ENCODE peak calls at places on chromosomes 1 and 21, in five cellular contexts. K, E, S, W and D are unnamed samples.

GRCh38 chr1:53693361-53693760 is 45.6 kb downstream of the GLIS1 start:
- DNase-seq in K (no peak), E (no peak), S (no peak), W (no peak), D (no peak)

GRCh38 chr21:45998276-45998701 is 16.7 kb downstream of the COL6A1 start:
- DNase-seq in K (peak; percentile 17), E (no peak), S (no peak), W (no peak), D (no peak)

GRCh38 chr1:247246325-247247115 is 9.4 kb upstream of the VN1R5 start:
- DNase-seq in K (no peak), E (no peak), S (no peak), W (no peak), D (no peak)

GRCh38 chr1:226149806-226150205 is 36.7 kb downstream of the ACBD3 start:
- DNase-seq in K (no peak), E (no peak), S (no peak), W (no peak), D (no peak)

GRCh38 chr1:36300526-36300925 is 5.6 kb upstream of the SH3D21 start:
- DNase-seq in K (no peak), E (no peak), S (no peak), W (no peak), D (no peak)

GRCh38 chr1:118075116-118075515 is 109.9 kb downstream of the SPAG17 start:
- DNase-seq in K (no peak), E (no peak), S (no peak), W (no peak), D (no peak)

GRCh38 chr1:13775446-13775845 is 75.5 kb downstream of the PRDM2 start:
- DNase-seq in K (no peak), E (no peak), S (no peak), W (no peak), D (no peak)

GRCh38 chr1:51729824-51730284 is 113.0 kb downstream of the OSBPL9 start:
- DNase-seq in K (no peak), E (peak; percentile 21), S (no peak), W (no peak), D (no peak)

GRCh38 chr21:34625194-34625593 is 10.3 kb upstream of the RCAN1 start:
- DNase-seq in K (no peak), E (no peak), S (no peak), W (no peak), D (no peak)

GRCh38 chr1:151716771-151717631 is at the start of gene CELF3:
- DNase-seq in K (no peak), E (no peak), S (no peak), W (peak; percentile 16), D (no peak)

GRCh38 chr1:167697667-167698141 is 24.1 kb upstream of the MPZL1 start:
- DNase-seq in K (no peak), E (no peak), S (no peak), W (no peak), D (no peak)

GRCh38 chr21:35342440-35342839 is 293.3 kb upstream of the RUNX1 start:
- DNase-seq in K (no peak), E (no peak), S (peak; percentile 57), W (no peak), D (peak; percentile 33)

GRCh38 chr1:153928776-153929432 is 6.1 kb upstream of the GATAD2B start:
- DNase-seq in K (no peak), E (peak; percentile 3), S (no peak), W (no peak), D (no peak)

GRCh38 chr1:37038079-37038702 is 3.9 kb upstream of the GRIK3 start:
- DNase-seq in K (no peak), E (no peak), S (no peak), W (no peak), D (no peak)

GRCh38 chr1:243268751-243269460 is 13.1 kb downstream of the SDCCAG8 start:
- DNase-seq in K (no peak), E (peak; percentile 54), S (no peak), W (no peak), D (no peak)

GRCh38 chr1:218633238-218633948 is 288.3 kb downstream of the TGFB2 start:
- DNase-seq in K (no peak), E (no peak), S (no peak), W (no peak), D (no peak)

GRCh38 chr1:27940870-27941269 is 6.1 kb downstream of the SMPDL3B start:
- DNase-seq in K (no peak), E (no peak), S (no peak), W (no peak), D (no peak)
- H3K4me3 ChIP-seq in K (no peak overlapping the region), E (no peak overlapping the region), S (no peak overlapping the region), W (no peak overlapping the region), D (no peak overlapping the region)

DNA sequence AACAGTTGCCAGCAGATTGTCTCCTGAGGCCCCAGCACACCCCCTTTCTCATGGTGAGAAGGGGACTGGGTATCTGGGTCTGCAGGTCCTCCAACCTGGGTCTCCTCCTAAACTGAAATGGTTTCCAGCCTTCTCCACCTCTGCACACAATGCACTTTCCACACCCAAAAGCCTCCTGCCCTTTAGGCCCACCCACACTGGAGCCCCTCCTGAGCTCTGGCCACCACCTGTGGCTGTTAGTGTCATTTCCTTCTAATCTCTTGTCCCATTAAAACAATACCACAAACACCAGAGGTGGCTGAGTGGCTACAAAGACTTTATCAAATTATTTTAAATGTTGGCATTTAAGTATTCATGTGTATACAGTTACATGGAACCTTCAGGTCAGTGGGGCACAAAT is 11.5 kb downstream of the GPR3 start:
- DNase-seq in K (no peak), E (no peak), S (no peak), W (no peak), D (no peak)
- TF ChIP-seq CTCF in K (no peak), E (no peak), S (no peak), W (no peak), D (no peak)

GRCh38 chr1:25922064-25922632 is 15.9 kb upstream of the STMN1 start:
- DNase-seq in K (no peak), E (no peak), S (no peak), W (no peak), D (no peak)

GRCh38 chr1:25926731-25927496 is 20.7 kb upstream of the STMN1 start:
- DNase-seq in K (no peak), E (no peak), S (no peak), W (no peak), D (no peak)

GRCh38 chr1:25918615-25919014 is 12.4 kb upstream of the STMN1 start:
- DNase-seq in K (no peak), E (no peak), S (no peak), W (no peak), D (no peak)

GRCh38 chr1:25924454-25924853 is 18.2 kb upstream of the STMN1 start:
- DNase-seq in K (no peak), E (no peak), S (no peak), W (no peak), D (no peak)

DNA sequence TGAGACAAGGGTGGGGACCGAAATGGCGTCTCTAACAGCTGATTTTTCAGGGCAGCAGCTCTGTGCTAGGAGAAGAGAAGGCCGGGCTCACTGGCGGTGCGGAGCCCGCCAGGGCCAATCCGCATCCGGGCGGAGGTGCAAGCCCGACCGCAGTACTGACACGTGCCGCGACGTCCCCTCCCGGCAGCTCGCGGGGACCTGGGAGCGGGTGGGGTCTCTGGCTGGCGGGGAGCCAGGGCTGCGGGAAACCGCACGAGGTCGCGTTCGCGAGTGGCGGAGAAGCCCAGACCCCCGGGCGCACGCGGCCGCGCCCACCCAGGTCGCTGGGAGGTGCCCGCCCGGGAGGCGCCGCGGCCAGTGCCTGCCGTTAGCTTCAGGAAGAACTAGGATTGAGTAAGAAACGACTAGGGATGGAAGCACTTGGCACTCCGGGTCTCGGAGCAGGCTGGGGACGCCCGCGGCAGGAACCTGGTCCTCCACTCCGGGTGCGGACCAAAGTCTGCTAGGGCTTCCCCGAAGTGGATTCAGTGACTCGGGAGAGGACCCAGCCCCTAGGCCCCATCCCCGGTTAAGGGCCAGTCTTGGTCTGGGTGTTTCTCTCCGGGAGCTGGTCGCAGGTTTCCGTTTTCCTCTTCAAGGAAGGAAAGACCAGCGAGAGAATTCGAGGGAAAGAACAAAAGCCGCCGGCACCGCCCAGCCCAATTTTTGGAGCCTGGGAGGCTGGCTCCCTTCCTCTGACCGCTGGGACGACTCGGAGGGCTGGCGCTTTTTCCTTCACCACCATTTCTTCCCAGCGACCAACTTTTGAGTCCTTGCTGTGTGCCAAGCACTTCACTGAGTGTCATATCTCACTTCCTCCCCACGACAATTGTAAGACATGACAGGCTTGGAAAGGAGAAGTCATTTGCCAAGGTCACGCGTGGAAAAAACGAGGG is 16.7 kb upstream of the STMN1 start:
- DNase-seq in K (peak; percentile 38), E (peak; percentile 24), S (peak; percentile 23), W (peak; percentile 76), D (no peak)
- H3K4me3 ChIP-seq in K (peak overlapping the region; percentile 45), E (peak overlapping the region; percentile 40), S (peak overlapping the region; percentile 43), W (no peak overlapping the region), D (peak overlapping the region; percentile 28)

GRCh38 chr1:201985355-201985754 is 2.9 kb downstream of the RNPEP start:
- DNase-seq in K (no peak), E (no peak), S (no peak), W (no peak), D (no peak)

GRCh38 chr1:201988593-201988992 is 6.1 kb downstream of the RNPEP start:
- DNase-seq in K (no peak), E (no peak), S (no peak), W (no peak), D (no peak)

GRCh38 chr1:201984446-201984845 is 2.0 kb downstream of the RNPEP start:
- DNase-seq in K (no peak), E (no peak), S (no peak), W (no peak), D (no peak)

GRCh38 chr1:201982082-201982922 is at the start of gene RNPEP:
- DNase-seq in K (peak; percentile 66), E (peak; percentile 42), S (peak; percentile 80), W (peak; percentile 75), D (no peak)

GRCh38 chr1:201982923-201983805 is 716 bp downstream of the RNPEP start:
- DNase-seq in K (peak; percentile 77), E (peak; percentile 67), S (peak; percentile 76), W (peak; percentile 60), D (no peak)
- TF ChIP-seq CTCF in K (peak; percentile 27), E (no peak), S (no peak), W (peak; percentile 7), D (peak; percentile 31)

GRCh38 chr1:11648732-11649158 is 5.5 kb downstream of the FBXO2 start:
- DNase-seq in K (no peak), E (no peak), S (no peak), W (no peak), D (no peak)
- H3K4me3 ChIP-seq in K (no peak overlapping the region), E (no peak overlapping the region), S (no peak overlapping the region), W (no peak overlapping the region), D (no peak overlapping the region)

GRCh38 chr1:179025975-179026812 is 500 bp downstream of the FAM20B start:
- DNase-seq in K (peak; percentile 38), E (peak; percentile 43), S (peak; percentile 86), W (peak; percentile 82), D (no peak)
- TF ChIP-seq CTCF in K (no peak), E (no peak), S (no peak), W (no peak), D (no peak)

GRCh38 chr1:41739061-41739955 is 179.4 kb downstream of the HIVEP3 start:
- DNase-seq in K (peak; percentile 39), E (peak; percentile 61), S (peak; percentile 84), W (no peak), D (no peak)
- H3K4me3 ChIP-seq in K (no peak overlapping the region), E (no peak overlapping the region), S (peak overlapping the region; percentile 19), W (no peak overlapping the region), D (peak overlapping the region; percentile 36)

GRCh38 chr1:237895630-237896029 is 4.9 kb upstream of the ZP4 start:
- DNase-seq in K (no peak), E (no peak), S (no peak), W (no peak), D (no peak)

GRCh38 chr1:237903961-237904360 is 13.2 kb upstream of the ZP4 start:
- DNase-seq in K (no peak), E (no peak), S (no peak), W (no peak), D (no peak)

GRCh38 chr1:237901284-237901870 is 10.7 kb upstream of the ZP4 start:
- DNase-seq in K (no peak), E (no peak), S (no peak), W (peak; percentile 11), D (no peak)
- TF ChIP-seq CTCF in K (no peak), E (peak; percentile 32), S (peak; percentile 47), W (peak; percentile 53), D (peak; percentile 43)